ENCODE peak calls at places on chromosomes 7 and 10, in six cellular contexts. A, Z, C, X, W and P are unnamed samples.

GRCh38 chr7:155178096-155178495 is 108.0 kb downstream of the HTR5A start:
- DNase-seq in W (no peak), A (no peak), Z (no peak), X (no peak), C (no peak), P (no peak)

GRCh38 chr7:23544913-23545354 is 13.2 kb upstream of the TRA2A start:
- DNase-seq in X (no peak), A (peak), Z (no peak), W (no peak), C (no peak), P (no peak)

GRCh38 chr10:49654036-49654693 is 25.3 kb upstream of the C10orf53 start:
- DNase-seq in C (no peak), A (no peak), X (no peak), Z (no peak), W (no peak), P (no peak)

GRCh38 chr10:62577666-62578291 is 203.6 kb downstream of the ZNF365 start:
- DNase-seq in Z (no peak), A (peak), C (no peak), W (no peak), X (no peak), P (no peak)

GRCh38 chr10:58615237-58615935 is 102.7 kb downstream of the BICC1 start:
- DNase-seq in A (no peak), C (no peak), X (no peak), W (no peak), Z (no peak), P (no peak)

GRCh38 chr7:140231779-140232491 is 55.2 kb upstream of the KDM7A start:
- DNase-seq in W (no peak), Z (no peak), X (peak), C (no peak), A (no peak), P (no peak)

GRCh38 chr10:12358863-12359647 is 9.7 kb downstream of the CAMK1D start:
- DNase-seq in W (peak), Z (no peak), C (no peak), X (no peak), A (no peak), P (no peak)

GRCh38 chr7:134654104-134654775 is 7.6 kb downstream of the BPGM start:
- DNase-seq in C (no peak), X (no peak), A (no peak), W (no peak), Z (no peak), P (no peak)

GRCh38 chr7:107659666-107660065 is 962 bp upstream of the SLC26A4 start:
- DNase-seq in A (no peak), C (no peak), W (no peak), X (no peak), Z (no peak), P (no peak)

GRCh38 chr7:154415709-154416399 is 363.7 kb downstream of the DPP6 start:
- DNase-seq in W (no peak), Z (no peak), C (no peak), A (no peak), X (no peak), P (no peak)

GRCh38 chr10:100927266-100927665 is 14.5 kb downstream of the SLF2 start:
- DNase-seq in X (no peak), Z (no peak), C (no peak), A (no peak), W (no peak), P (no peak)

GRCh38 chr7:27346531-27347260 is 104.1 kb downstream of the EVX1 start:
- DNase-seq in W (no peak), C (no peak), X (peak), A (peak), Z (peak), P (no peak)

GRCh38 chr10:71725998-71726672 is 6.6 kb upstream of the C10orf105 start:
- DNase-seq in Z (no peak), W (no peak), A (peak), X (no peak), C (no peak), P (no peak)

GRCh38 chr10:92691042-92691590 is 1.4 kb downstream of the HHEX start:
- DNase-seq in W (peak), C (no peak), A (no peak), X (peak), Z (peak), P (no peak)

GRCh38 chr7:92699560-92699959 is 109.4 kb upstream of the FAM133B start:
- DNase-seq in A (no peak), Z (no peak), W (no peak), X (no peak), C (no peak), P (no peak)

GRCh38 chr7:44754802-44755697 is 6.4 kb downstream of the ZMIZ2 start:
- DNase-seq in C (no peak), A (no peak), Z (no peak), X (no peak), W (no peak), P (no peak)

GRCh38 chr7:71384094-71384493 is 252.2 kb downstream of the GALNT17 start:
- DNase-seq in C (no peak), X (no peak), Z (no peak), A (no peak), W (no peak), P (no peak)

GRCh38 chr7:157238087-157238486 is 98.7 kb upstream of the DNAJB6 start:
- DNase-seq in C (no peak), W (no peak), X (no peak), A (no peak), Z (no peak), P (no peak)

GRCh38 chr10:101052285-101052684 is 9.5 kb upstream of the KAZALD1 start:
- DNase-seq in C (no peak), A (no peak), Z (peak), X (no peak), W (no peak), P (no peak)

GRCh38 chr7:138483516-138483915 is 23.5 kb downstream of the TRIM24 start:
- DNase-seq in C (no peak), W (no peak), A (no peak), Z (no peak), X (no peak), P (no peak)

GRCh38 chr7:132029369-132030160 is 473.1 kb upstream of the PODXL start:
- DNase-seq in A (no peak), Z (no peak), C (no peak), W (no peak), X (no peak), P (no peak)

GRCh38 chr7:2966466-2967078 is 77.1 kb downstream of the CARD11 start:
- DNase-seq in Z (no peak), X (peak), A (no peak), W (no peak), C (no peak), P (no peak)

GRCh38 chr7:27150568-27151340 is 1.6 kb downstream of the HOXA3 start:
- DNase-seq in W (peak), A (peak), C (no peak), Z (peak), X (peak), P (peak)

GRCh38 chr10:4169448-4169847 is 384.4 kb upstream of the KLF6 start:
- DNase-seq in C (no peak), X (no peak), W (no peak), Z (no peak), A (no peak), P (no peak)

GRCh38 chr10:4167216-4167615 is 382.2 kb upstream of the KLF6 start:
- DNase-seq in C (no peak), Z (no peak), W (no peak), X (no peak), A (no peak), P (no peak)

GRCh38 chr10:4174197-4174596 is 389.2 kb upstream of the KLF6 start:
- DNase-seq in Z (no peak), C (no peak), W (no peak), A (no peak), X (no peak), P (no peak)

GRCh38 chr10:4170633-4171314 is 385.8 kb upstream of the KLF6 start:
- DNase-seq in Z (no peak), W (no peak), X (no peak), A (no peak), C (no peak), P (no peak)

DNA sequence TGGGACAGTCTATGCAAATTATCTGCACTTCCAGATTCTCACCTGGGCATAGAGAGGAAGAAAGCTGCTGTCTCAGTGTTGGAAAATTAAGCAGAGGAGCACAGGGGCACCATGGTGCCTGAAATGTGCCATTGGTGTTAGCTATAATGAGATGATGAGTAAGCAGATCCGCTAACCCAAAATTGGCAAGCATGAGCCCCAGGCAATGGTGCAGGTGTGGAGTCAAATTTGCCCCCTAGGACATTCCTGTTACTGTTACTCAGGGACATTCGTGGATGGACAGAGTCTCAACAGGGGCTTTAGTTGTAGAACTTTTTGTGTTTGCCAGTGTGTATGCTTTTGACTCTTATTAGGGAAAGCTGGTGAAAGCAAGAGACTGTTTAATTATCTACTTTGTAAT is 385.2 kb upstream of the KLF6 start:
- DNase-seq in Z (no peak), X (no peak), A (no peak), C (no peak), W (no peak), P (no peak)
- H3K27ac ChIP-seq in Z (no peak), X (no peak), A (no peak), C (no peak), W (no peak), P (no peak)

GRCh38 chr10:123550680-123551096 is 115.5 kb upstream of the GPR26 start:
- DNase-seq in A (no peak), Z (no peak), X (no peak), C (no peak), W (no peak), P (no peak)

GRCh38 chr10:123544986-123545385 is 121.2 kb upstream of the GPR26 start:
- DNase-seq in A (no peak), C (no peak), X (no peak), W (no peak), Z (no peak), P (no peak)

GRCh38 chr10:123551259-123551658 is 114.9 kb upstream of the GPR26 start:
- DNase-seq in W (no peak), X (no peak), A (no peak), C (no peak), Z (no peak), P (no peak)

GRCh38 chr10:123549761-123550454 is 116.2 kb upstream of the GPR26 start:
- DNase-seq in W (no peak), Z (no peak), A (no peak), C (no peak), X (no peak), P (no peak)

GRCh38 chr10:123548779-123549178 is 117.4 kb upstream of the GPR26 start:
- DNase-seq in W (no peak), A (no peak), C (no peak), Z (no peak), X (no peak), P (no peak)
- H3K27ac ChIP-seq in W (no peak), A (no peak), C (no peak), Z (no peak), X (no peak), P (no peak)

DNA sequence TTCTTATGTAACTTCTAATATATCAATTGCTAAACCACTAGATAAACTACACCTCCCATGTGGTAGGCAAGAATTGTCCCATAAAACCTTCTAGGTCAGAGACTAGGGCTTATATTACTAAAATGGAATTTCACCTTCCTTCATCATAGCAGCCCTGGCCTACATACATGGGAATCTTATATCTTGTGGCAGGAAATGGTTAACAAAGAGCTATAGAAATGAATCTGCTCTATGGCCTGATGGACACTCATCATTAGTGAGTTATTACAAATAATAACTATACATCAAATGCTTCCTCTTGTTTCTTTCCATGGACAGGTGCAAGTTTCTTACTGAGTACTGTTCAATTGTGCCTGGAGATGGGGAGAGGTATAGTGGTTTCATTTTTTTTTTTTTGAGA is 62.3 kb upstream of the PDLIM1 start:
- DNase-seq in X (no peak), A (no peak), Z (no peak), W (no peak), C (no peak), P (no peak)
- H3K27ac ChIP-seq in X (no peak), A (no peak), Z (no peak), W (no peak), C (no peak), P (no peak)

GRCh38 chr7:47074702-47075153 is 507.2 kb downstream of the TNS3 start:
- DNase-seq in C (no peak), A (no peak), Z (no peak), X (no peak), W (no peak), P (no peak)
- H3K27ac ChIP-seq in C (no peak), A (no peak), Z (no peak), X (no peak), W (peak), P (no peak)

DNA sequence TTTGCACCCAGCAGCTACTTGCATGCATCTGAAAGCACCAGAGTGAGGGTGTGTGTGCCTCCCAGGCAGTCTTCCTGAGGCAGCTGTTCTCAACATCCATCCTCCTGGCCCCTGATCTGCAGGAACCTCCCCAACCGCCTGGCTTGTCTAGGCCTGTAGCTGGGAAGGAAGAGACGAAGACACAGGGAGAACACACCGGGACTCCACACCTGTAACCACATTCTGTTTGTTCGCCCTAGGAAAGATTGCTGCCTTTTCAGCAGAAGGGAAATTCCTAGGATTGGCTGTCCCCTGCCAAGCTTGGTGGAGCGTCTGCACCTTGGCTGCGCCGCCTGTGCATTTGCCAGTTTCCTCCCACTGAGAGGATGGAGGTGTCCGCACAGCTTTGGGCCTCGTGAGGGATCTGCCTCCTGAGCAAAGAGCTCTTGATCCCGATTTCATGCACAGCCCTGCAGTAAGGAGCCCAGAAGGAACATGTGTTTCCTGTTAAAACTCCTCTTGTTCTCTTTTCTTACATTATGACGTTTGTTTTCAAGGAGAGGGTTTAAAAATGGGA is 154.6 kb downstream of the TPST1 start:
- DNase-seq in A (no peak), C (no peak), Z (no peak), W (no peak), X (no peak), P (no peak)
- H3K27ac ChIP-seq in A (no peak), C (no peak), Z (no peak), W (no peak), X (no peak), P (no peak)

GRCh38 chr10:5284311-5285057 is 80.3 kb upstream of the UCN3 start:
- DNase-seq in X (peak), Z (no peak), W (no peak), C (no peak), A (peak), P (no peak)
- H3K27ac ChIP-seq in X (peak), Z (no peak), W (no peak), C (no peak), A (peak), P (no peak)

GRCh38 chr10:5971886-5972285 is 5.5 kb downstream of the IL15RA start:
- DNase-seq in X (no peak), W (no peak), C (no peak), A (no peak), Z (no peak), P (no peak)

GRCh38 chr10:5968681-5969453 is 8.5 kb downstream of the IL15RA start:
- DNase-seq in A (no peak), Z (no peak), X (no peak), C (no peak), W (no peak), P (no peak)

GRCh38 chr10:5970066-5970465 is 7.3 kb downstream of the IL15RA start:
- DNase-seq in A (no peak), W (no peak), X (no peak), Z (no peak), C (no peak), P (no peak)

GRCh38 chr10:5971315-5971832 is 6.0 kb downstream of the IL15RA start:
- DNase-seq in Z (no peak), W (no peak), X (peak), C (no peak), A (no peak), P (no peak)

DNA sequence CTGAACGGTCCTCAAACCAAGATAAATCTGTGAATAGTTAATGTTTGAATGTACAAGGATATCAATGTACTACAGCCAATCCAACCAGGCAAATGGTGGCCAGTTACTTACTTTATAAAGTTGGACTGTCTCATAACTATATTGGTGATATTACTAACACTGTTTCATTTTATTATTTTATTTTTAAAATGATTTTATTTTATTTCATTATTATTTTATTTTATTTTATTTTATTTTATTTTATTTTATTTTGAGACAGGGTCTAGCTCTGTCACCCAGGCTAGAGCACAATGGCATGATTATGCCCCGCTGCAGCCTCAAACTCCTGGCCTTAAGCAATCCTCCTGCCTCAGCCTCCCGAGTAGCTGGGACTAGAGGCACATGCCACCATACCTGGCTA is 6.8 kb downstream of the IL15RA start:
- DNase-seq in C (no peak), Z (no peak), W (no peak), X (no peak), A (no peak), P (no peak)
- H3K27ac ChIP-seq in C (no peak), Z (peak), W (peak), X (peak), A (no peak), P (no peak)

GRCh38 chr10:30861976-30862375 is 169.7 kb downstream of the ZNF438 start:
- DNase-seq in A (no peak), C (no peak), Z (no peak), W (no peak), X (no peak), P (no peak)

GRCh38 chr10:30858499-30858898 is 173.2 kb downstream of the ZNF438 start:
- DNase-seq in A (no peak), X (no peak), Z (no peak), W (no peak), C (no peak), P (no peak)

GRCh38 chr10:30862486-30862885 is 169.2 kb downstream of the ZNF438 start:
- DNase-seq in A (peak), X (no peak), W (no peak), Z (no peak), C (no peak), P (no peak)

GRCh38 chr10:30863516-30864210 is 168.0 kb downstream of the ZNF438 start:
- DNase-seq in X (no peak), A (no peak), Z (no peak), C (no peak), W (no peak), P (no peak)

GRCh38 chr10:30861217-30861616 is 170.4 kb downstream of the ZNF438 start:
- DNase-seq in Z (no peak), C (no peak), A (no peak), X (no peak), W (no peak), P (no peak)
- H3K27ac ChIP-seq in Z (no peak), C (no peak), A (no peak), X (no peak), W (no peak), P (no peak)